ENCODE peak calls at places on chromosomes 12 and 14, in nine cellular contexts. Q, S, O, H, D, N, U, V and Z are unnamed samples.

GRCh38 chr12:64544796-64545382 is 65.4 kb upstream of the RASSF3 start:
- DNase-seq in Q (no peak), S (no peak), O (no peak), H (no peak), D (no peak), N (no peak), U (no peak), V (peak), Z (no peak)

GRCh38 chr12:130620756-130621155 is 95.3 kb downstream of the RIMBP2 start:
- DNase-seq in Q (no peak), S (no peak), O (no peak), H (peak), D (no peak), N (no peak), U (no peak), V (no peak), Z (no peak)

GRCh38 chr12:31931796-31932715 is 27.2 kb upstream of the RESF1 start:
- DNase-seq in Q (no peak), S (no peak), O (no peak), H (peak), D (no peak), N (no peak), U (no peak), V (no peak), Z (no peak)

GRCh38 chr12:43278268-43278832 is 273.7 kb downstream of the ADAMTS20 start:
- DNase-seq in Q (no peak), S (no peak), O (no peak), H (no peak), D (no peak), N (no peak), U (no peak), V (no peak), Z (no peak)

GRCh38 chr14:59274991-59275391 is 86.5 kb downstream of the DAAM1 start:
- DNase-seq in Q (no peak), S (no peak), O (no peak), H (no peak), D (no peak), N (peak), U (peak), V (no peak), Z (peak)

GRCh38 chr12:105279460-105280056 is 43.6 kb upstream of the APPL2 start:
- DNase-seq in Q (no peak), S (no peak), O (peak), H (peak), D (no peak), N (no peak), U (no peak), V (peak), Z (peak)

GRCh38 chr14:91371990-91372375 is 45.6 kb downstream of the CCDC88C start:
- DNase-seq in Q (no peak), S (no peak), O (no peak), H (no peak), D (no peak), N (no peak), U (no peak), V (no peak), Z (no peak)

GRCh38 chr14:92160619-92161018 is 38.9 kb downstream of the CPSF2 start:
- DNase-seq in Q (no peak), S (no peak), O (no peak), H (no peak), D (no peak), N (no peak), U (peak), V (no peak), Z (no peak)

GRCh38 chr12:88993655-88994054 is 358.6 kb downstream of the DUSP6 start:
- DNase-seq in Q (no peak), S (no peak), O (no peak), H (no peak), D (no peak), N (no peak), U (peak), V (peak), Z (no peak)

GRCh38 chr12:56449622-56449984 is 377 bp upstream of the TIMELESS start:
- DNase-seq in Q (no peak), S (no peak), O (no peak), H (no peak), D (no peak), N (no peak), U (no peak), V (no peak), Z (no peak)

GRCh38 chr12:57759360-57759980 is 4.6 kb downstream of the MARCHF9 start:
- DNase-seq in Q (no peak), S (no peak), O (no peak), H (peak), D (no peak), N (no peak), U (peak), V (peak), Z (no peak)

GRCh38 chr12:2456813-2457186 is 338.0 kb upstream of the FKBP4 start:
- DNase-seq in Q (no peak), S (no peak), O (no peak), H (no peak), D (no peak), N (peak), U (no peak), V (no peak), Z (no peak)

GRCh38 chr12:24605466-24605865 is 343.4 kb downstream of the BCAT1 start:
- DNase-seq in Q (no peak), S (no peak), O (no peak), H (no peak), D (no peak), N (no peak), U (no peak), V (no peak), Z (no peak)

GRCh38 chr14:36515105-36515593 is 4.9 kb downstream of the NKX2-1 start:
- DNase-seq in Q (no peak), S (no peak), O (no peak), H (no peak), D (no peak), N (no peak), U (no peak), V (no peak), Z (no peak)

GRCh38 chr14:68580096-68580640 is 212.7 kb downstream of the ZFP36L1 start:
- DNase-seq in Q (no peak), S (no peak), O (no peak), H (no peak), D (no peak), N (no peak), U (no peak), V (no peak), Z (no peak)

GRCh38 chr14:70350078-70350477 is 9.4 kb downstream of the COX16 start:
- DNase-seq in Q (no peak), S (no peak), O (no peak), H (peak), D (no peak), N (no peak), U (no peak), V (no peak), Z (no peak)

GRCh38 chr12:102063066-102063465 is 1.3 kb upstream of the WASHC3 start:
- DNase-seq in Q (no peak), S (no peak), O (no peak), H (no peak), D (no peak), N (no peak), U (peak), V (no peak), Z (no peak)

GRCh38 chr12:82708507-82708906 is 21.8 kb downstream of the TMTC2 start:
- DNase-seq in Q (no peak), S (no peak), O (no peak), H (peak), D (peak), N (no peak), U (no peak), V (no peak), Z (peak)

GRCh38 chr12:18383203-18383602 is 121.9 kb downstream of the PIK3C2G start:
- DNase-seq in Q (no peak), S (no peak), O (no peak), H (no peak), D (no peak), N (no peak), U (peak), V (no peak), Z (no peak)

GRCh38 chr14:66610154-66610563 is 102.2 kb downstream of the GPHN start:
- DNase-seq in Q (no peak), S (no peak), O (no peak), H (peak), D (no peak), N (no peak), U (peak), V (no peak), Z (no peak)

GRCh38 chr12:6465467-6466183 is 4.9 kb downstream of the VAMP1 start:
- DNase-seq in Q (peak), S (peak), O (no peak), H (peak), D (no peak), N (no peak), U (peak), V (peak), Z (no peak)

GRCh38 chr12:47110011-47110541 is 30.3 kb upstream of the AMIGO2 start:
- DNase-seq in Q (no peak), S (no peak), O (no peak), H (no peak), D (no peak), N (no peak), U (no peak), V (no peak), Z (no peak)

GRCh38 chr12:18462437-18462836 is 201.1 kb downstream of the PIK3C2G start:
- DNase-seq in Q (no peak), S (no peak), O (no peak), H (no peak), D (no peak), N (no peak), U (peak), V (no peak), Z (no peak)

GRCh38 chr12:4252595-4252994 is 21.0 kb upstream of the CCND2 start:
- DNase-seq in Q (no peak), S (no peak), O (no peak), H (peak), D (no peak), N (no peak), U (no peak), V (no peak), Z (no peak)

GRCh38 chr12:79366374-79366773 is 324.4 kb downstream of the PAWR start:
- DNase-seq in Q (no peak), S (no peak), O (no peak), H (peak), D (no peak), N (no peak), U (no peak), V (no peak), Z (no peak)